ENCODE peak calls at places on chromosome 15, in four cellular contexts. C, B, D and F are unnamed samples.

GRCh38 chr15:92808611-92809063 is 91.5 kb upstream of the CHD2 start:
- DNase-seq in B (peak; percentile 78), D (peak; percentile 66), C (no peak), F (peak; percentile 29)

GRCh38 chr15:101201411-101202174 is 50.3 kb downstream of the CHSY1 start:
- DNase-seq in D (peak; percentile 96), C (no peak), B (peak; percentile 98), F (peak; percentile 75)

GRCh38 chr15:80343610-80344009 is 60.6 kb upstream of the ARNT2 start:
- DNase-seq in B (no peak), C (no peak), D (no peak), F (no peak)

GRCh38 chr15:80174017-80174746 is 21.4 kb downstream of the FAH start:
- DNase-seq in D (peak; percentile 89), B (peak; percentile 76), C (no peak), F (peak; percentile 39)

GRCh38 chr15:77012868-77013267 is 17.9 kb downstream of the PSTPIP1 start:
- DNase-seq in D (no peak), B (no peak), C (no peak), F (no peak)

GRCh38 chr15:44010114-44010513 is 183.3 kb downstream of the WDR76 start:
- DNase-seq in C (no peak), D (peak; percentile 69), B (peak; percentile 71), F (no peak)

GRCh38 chr15:68403161-68403941 is 28.6 kb downstream of the ITGA11 start:
- DNase-seq in D (no peak), C (no peak), B (no peak), F (no peak)

GRCh38 chr15:101242160-101242998 is 9.5 kb downstream of the CHSY1 start:
- DNase-seq in B (peak; percentile 83), D (peak; percentile 24), C (peak; percentile 72), F (no peak)

GRCh38 chr15:31304736-31305365 is 21.8 kb upstream of the KLF13 start:
- DNase-seq in D (no peak), C (no peak), B (no peak), F (peak; percentile 64)

GRCh38 chr15:56890038-56890437 is 28.4 kb upstream of the TCF12 start:
- DNase-seq in D (no peak), C (no peak), B (no peak), F (no peak)

GRCh38 chr15:52496776-52497470 is 31.8 kb downstream of the MYO5A start:
- DNase-seq in D (no peak), B (peak; percentile 74), C (no peak), F (no peak)

GRCh38 chr15:52020253-52021085 is 1.4 kb downstream of the MAPK6 start:
- DNase-seq in D (no peak), B (peak; percentile 47), C (no peak), F (no peak)

GRCh38 chr15:68365140-68365745 is 66.7 kb downstream of the ITGA11 start:
- DNase-seq in B (no peak), C (no peak), D (no peak), F (no peak)

GRCh38 chr15:32104061-32104980 is 74.0 kb downstream of the CHRNA7 start:
- DNase-seq in D (no peak), C (no peak), B (no peak), F (no peak)

GRCh38 chr15:100986158-100986896 is 67.2 kb downstream of the LRRK1 start:
- DNase-seq in C (no peak), D (no peak), B (peak; percentile 25), F (no peak)

GRCh38 chr15:66848666-66849392 is 146.8 kb downstream of the SMAD6 start:
- DNase-seq in C (no peak), D (no peak), B (no peak), F (no peak)